ENCODE peak calls at places on chromosome 14, in eight cellular contexts. M is natural killer cell, B is HL-60, T is right atrium auricular region, G is fibroblast of lung, F is left lung, X is astrocyte of the spinal cord, Z is neural progenitor cell. P is an unnamed sample.

GRCh38 chr14:73833530-73834257 is 17.9 kb upstream of the PTGR2 start:
- DNase-seq in F (no peak), Z (peak), X (peak), T (no peak), B (no peak), M (no peak), G (peak), P (peak)

GRCh38 chr14:61130512-61131260 is 149.6 kb downstream of the SLC38A6 start:
- DNase-seq in F (no peak), T (no peak), M (no peak), B (no peak), Z (no peak), X (no peak), G (no peak), P (no peak)

GRCh38 chr14:41022932-41023331 is 583.7 kb upstream of the LRFN5 start:
- DNase-seq in X (peak), B (no peak), M (no peak), G (no peak), Z (no peak), F (no peak), T (no peak), P (peak)

GRCh38 chr14:44010595-44010994 is 496.5 kb downstream of the FSCB start:
- DNase-seq in B (no peak), M (no peak), T (no peak), G (no peak), X (no peak), Z (no peak), F (no peak), P (no peak)

GRCh38 chr14:87461704-87462103 is 531.3 kb downstream of the GALC start:
- DNase-seq in Z (peak), M (no peak), G (no peak), F (no peak), X (no peak), B (no peak), T (no peak), P (no peak)

GRCh38 chr14:98769326-98769725 is 502.7 kb downstream of the BCL11B start:
- DNase-seq in F (no peak), B (no peak), Z (no peak), G (no peak), M (no peak), T (no peak), X (no peak), P (no peak)

GRCh38 chr14:94582199-94582750 is 1.0 kb downstream of the SERPINA5 start:
- DNase-seq in Z (no peak), B (no peak), T (no peak), X (no peak), F (no peak), M (no peak), G (no peak), P (no peak)

GRCh38 chr14:67583711-67584644 is 16.1 kb downstream of the PIGH start:
- DNase-seq in T (no peak), M (no peak), F (no peak), Z (peak), G (peak), X (peak), B (no peak), P (peak)

GRCh38 chr14:104927901-104928300 is 3.2 kb downstream of the PLD4 start:
- DNase-seq in X (no peak), F (no peak), Z (no peak), G (no peak), B (no peak), M (no peak), T (no peak), P (no peak)
- TF ChIP-seq CTCF in X (no peak), F (no peak), Z (no peak), G (no peak), B (no peak), M (no peak), T (no peak), P (no peak)

GRCh38 chr14:23727566-23728335 is 91.6 kb downstream of the DHRS2 start:
- DNase-seq in G (peak), F (no peak), Z (peak), M (no peak), T (no peak), B (peak), X (peak), P (peak)
- TF ChIP-seq CTCF in G (peak), F (no peak), Z (peak), M (no peak), T (no peak), B (no peak), X (peak), P (peak)

GRCh38 chr14:23286020-23286903 is at the start of gene HOMEZ:
- DNase-seq in T (peak), X (peak), F (peak), B (peak), G (peak), Z (peak), M (peak), P (peak)
- TF ChIP-seq CTCF in T (no peak), X (peak), F (peak), B (no peak), G (no peak), Z (peak), M (no peak), P (no peak)

DNA sequence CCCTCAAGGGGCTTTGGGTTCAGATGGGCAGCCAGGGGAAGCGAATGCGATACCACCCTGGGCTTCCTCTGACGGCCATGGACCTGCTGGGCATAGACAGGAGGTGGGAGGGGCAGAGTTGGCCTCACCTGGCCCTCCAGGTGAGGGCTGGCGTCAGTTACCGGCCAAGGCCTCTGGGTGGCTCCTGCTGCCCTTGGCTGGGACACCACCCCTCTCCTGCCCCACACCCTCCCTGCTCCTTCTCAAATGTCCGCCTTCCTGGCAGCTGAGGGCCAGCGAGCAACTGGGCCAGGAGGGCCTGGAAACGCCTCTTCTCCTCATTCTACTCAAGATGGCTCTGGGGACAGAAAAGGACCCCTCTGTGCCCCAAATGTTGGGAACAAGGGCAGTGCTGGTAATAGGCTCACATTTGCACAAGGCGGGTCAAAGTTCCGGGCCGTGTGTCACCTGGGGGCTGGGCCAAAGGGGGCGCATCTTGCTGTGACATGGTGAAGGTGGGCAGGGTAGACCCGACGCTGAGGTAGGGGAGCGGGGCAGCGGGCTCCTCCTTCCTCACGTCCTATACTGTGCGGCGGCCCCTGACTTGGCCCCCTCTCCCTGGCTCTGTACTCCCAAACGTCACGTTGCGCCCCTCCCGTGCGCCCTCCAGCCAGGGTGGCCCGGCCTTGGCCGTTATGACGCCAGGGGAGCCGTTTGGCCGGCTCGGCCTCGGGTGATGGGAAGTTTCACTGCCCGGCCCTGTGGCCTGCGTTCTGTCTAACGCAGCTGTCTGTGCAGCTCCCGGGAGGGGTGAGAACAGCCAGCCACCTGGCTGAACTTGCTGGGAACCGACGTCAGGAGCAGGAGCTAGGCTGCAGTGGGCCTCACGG is 18.1 kb upstream of the DLK1 start:
- DNase-seq in F (peak), B (no peak), T (no peak), Z (peak), G (peak), X (peak), M (no peak), P (peak)
- TF ChIP-seq CTCF in F (peak), B (no peak), T (no peak), Z (peak), G (no peak), X (no peak), M (no peak), P (no peak)

DNA sequence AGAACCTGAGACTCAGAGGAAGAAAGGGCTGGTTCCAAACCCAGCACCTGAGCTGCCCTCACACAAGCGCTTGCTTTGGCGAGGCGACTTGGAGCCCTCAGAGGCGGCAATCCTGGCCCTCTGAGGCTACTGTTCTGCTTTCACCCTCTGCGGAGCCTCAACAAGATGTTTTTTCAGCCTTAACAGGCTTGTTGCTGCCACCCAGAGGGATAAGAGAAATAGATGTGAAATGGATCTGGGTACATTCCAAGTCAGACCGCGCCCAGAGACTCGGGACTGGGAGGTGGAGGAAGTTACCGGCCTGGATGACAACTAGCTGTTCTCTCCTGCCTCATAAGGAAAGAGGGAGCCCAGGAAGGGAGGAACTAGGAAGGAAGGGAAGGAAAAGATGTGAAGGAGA is 89.6 kb downstream of the TTC7B start:
- DNase-seq in T (no peak), X (peak), G (peak), M (no peak), B (no peak), Z (peak), F (no peak), P (peak)
- TF ChIP-seq CTCF in T (no peak), X (peak), G (peak), M (no peak), B (no peak), Z (peak), F (no peak), P (no peak)

GRCh38 chr14:50559990-50560928 is at the start of gene ATL1:
- DNase-seq in X (peak), Z (peak), M (peak), G (peak), B (peak), F (peak), T (peak), P (peak)
- TF ChIP-seq CTCF in X (no peak), Z (no peak), M (no peak), G (no peak), B (no peak), F (no peak), T (no peak), P (no peak)

DNA sequence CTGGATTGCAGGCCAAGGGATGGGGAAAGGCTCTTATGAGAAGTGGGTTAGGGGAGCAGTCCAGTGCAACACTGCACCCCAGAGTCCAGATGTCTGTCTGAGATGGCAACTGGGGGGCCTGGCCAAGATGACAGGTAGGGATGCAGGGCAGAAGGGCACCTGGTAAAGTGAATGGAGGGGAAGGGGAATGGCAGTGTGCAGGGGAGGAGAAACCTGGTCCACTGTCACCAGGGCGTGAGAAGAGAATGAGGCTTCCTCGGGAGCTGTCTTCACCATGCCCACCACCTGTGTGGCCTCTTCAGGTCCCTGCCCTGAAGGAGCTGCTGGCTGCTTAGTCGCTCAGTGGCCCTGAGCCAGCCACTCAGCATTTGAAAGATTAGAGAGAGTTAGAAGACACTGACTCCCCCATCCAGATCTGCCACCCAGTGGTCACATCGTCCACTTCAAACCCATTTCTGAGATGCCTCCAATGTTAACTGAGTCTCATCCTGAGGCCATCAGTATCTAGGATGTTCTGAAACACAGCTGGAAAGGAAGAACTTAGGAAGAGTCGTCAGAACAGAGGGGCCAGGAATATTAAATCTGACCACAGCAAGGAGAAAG is 57.3 kb downstream of the PLEKHG3 start:
- DNase-seq in G (no peak), B (no peak), F (no peak), X (peak), T (no peak), Z (no peak), M (no peak), P (no peak)
- TF ChIP-seq CTCF in G (no peak), B (no peak), F (no peak), X (no peak), T (no peak), Z (no peak), M (no peak), P (no peak)

DNA sequence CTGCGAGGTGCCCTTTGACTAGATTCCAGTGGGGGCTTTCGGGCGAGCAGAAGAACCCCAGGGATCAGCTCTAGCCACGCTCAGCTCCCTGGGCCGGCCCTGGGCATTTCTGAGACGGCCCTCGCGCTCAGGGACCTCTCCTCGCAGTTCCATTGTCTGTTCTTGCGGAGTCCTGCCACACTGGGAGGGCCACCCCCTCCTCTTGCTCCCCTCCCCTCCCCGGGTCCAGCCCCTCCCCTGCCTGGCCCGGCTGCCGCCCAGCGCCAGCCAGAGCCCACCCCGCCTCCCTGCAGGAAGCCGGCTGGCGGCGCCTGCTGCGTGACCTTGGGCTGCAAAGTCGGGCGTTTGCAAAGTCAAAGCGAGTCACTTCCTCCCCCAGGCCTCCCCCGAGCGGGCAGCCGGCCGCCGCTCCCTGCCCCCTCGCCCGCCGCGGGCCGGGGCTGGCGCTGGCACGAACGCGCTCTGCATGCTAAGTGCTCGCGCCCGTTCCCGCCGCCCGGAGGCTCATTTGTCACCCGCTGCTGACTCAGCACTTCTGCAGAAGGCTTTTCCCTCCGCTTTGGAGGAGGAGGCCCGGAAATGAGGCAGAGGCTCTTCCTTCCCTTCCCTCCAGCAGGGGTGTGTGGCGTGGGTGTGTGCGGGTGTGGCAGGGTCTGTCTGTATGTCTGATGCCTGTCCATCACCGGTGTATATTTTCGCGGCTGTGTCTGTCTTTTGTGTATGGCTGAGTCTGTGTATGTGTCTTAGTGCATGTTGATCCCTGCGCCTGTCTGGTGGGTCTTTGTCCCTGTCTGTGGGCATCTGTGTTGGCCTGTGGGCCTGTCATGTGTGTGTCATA is 72.0 kb downstream of the IRF2BPL start:
- DNase-seq in M (peak), T (peak), B (peak), F (peak), G (peak), Z (peak), X (peak), P (peak)
- TF ChIP-seq CTCF in M (no peak), T (no peak), B (no peak), F (peak), G (no peak), Z (no peak), X (no peak), P (no peak)

DNA sequence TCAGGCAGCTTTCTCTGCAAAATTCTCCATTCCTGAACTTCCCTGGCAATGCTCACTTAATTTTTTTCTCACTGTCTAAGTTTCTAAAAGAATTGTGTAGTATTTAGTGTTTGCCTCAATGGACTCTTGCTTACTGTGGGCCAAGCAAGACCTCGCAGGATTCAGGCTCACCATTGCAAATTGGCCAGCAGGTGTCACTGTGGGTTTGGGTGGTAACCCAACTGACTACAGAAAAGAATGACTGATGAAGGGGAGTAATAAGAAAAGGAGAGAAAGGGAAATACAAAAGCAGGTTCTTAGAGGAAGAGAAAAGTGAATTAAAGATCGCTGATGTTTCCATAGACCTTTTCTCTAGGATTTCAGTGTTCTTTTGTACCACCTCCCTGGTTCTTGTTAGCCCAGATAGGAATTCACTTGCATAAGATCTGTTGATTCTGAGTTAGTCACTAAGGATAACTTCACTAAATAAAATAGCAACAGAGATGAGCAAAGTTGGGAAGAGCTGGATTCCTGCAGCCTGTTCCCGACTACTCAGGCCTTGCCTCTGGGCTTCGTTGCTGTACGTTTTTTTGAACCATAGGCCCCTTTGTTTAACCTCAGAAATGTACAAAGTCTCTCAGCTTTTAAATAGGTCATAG is 386.5 kb upstream of the DDHD1 start:
- DNase-seq in X (peak), M (no peak), B (peak), T (peak), Z (peak), F (no peak), G (peak), P (peak)
- TF ChIP-seq CTCF in X (peak), M (no peak), B (peak), T (peak), Z (peak), F (peak), G (peak), P (peak)

GRCh38 chr14:53151867-53152626 is 1.1 kb downstream of the DDHD1 start:
- DNase-seq in G (peak), X (peak), M (peak), B (no peak), T (peak), Z (peak), F (peak), P (peak)
- TF ChIP-seq CTCF in G (peak), X (no peak), M (no peak), B (no peak), T (no peak), Z (peak), F (no peak), P (peak)